ENCODE peak calls at places on chromosomes 11 and 22, in five cellular contexts. One of them, this sample, is unnamed.

GRCh38 chr11:128814856-128815705 is 52.0 kb downstream of the KCNJ1 start:
- DNase-seq in heart left ventricle: no peak
- DNase-seq in pancreas: no peak
- DNase-seq in neural progenitor cell: peak; percentile 94
- DNase-seq in astrocyte of the spinal cord: peak; percentile 73
- DNase-seq in this sample: peak; percentile 81

GRCh38 chr11:61912530-61912898 is 4.9 kb downstream of the RAB3IL1 start:
- DNase-seq in heart left ventricle: no peak
- DNase-seq in pancreas: no peak
- DNase-seq in neural progenitor cell: no peak
- DNase-seq in astrocyte of the spinal cord: no peak
- DNase-seq in this sample: no peak

GRCh38 chr11:17528181-17528691 is 16.0 kb downstream of the USH1C start:
- DNase-seq in heart left ventricle: no peak
- DNase-seq in pancreas: peak; percentile 52
- DNase-seq in neural progenitor cell: peak; percentile 83
- DNase-seq in astrocyte of the spinal cord: peak; percentile 19
- DNase-seq in this sample: no peak

GRCh38 chr22:49521787-49522224 is 305.9 kb downstream of the BRD1 start:
- DNase-seq in heart left ventricle: no peak
- DNase-seq in pancreas: no peak
- DNase-seq in neural progenitor cell: no peak
- DNase-seq in astrocyte of the spinal cord: no peak
- DNase-seq in this sample: no peak

GRCh38 chr11:28106351-28107043 is 1.5 kb downstream of the KIF18A start:
- DNase-seq in heart left ventricle: no peak
- DNase-seq in pancreas: no peak
- DNase-seq in neural progenitor cell: no peak
- DNase-seq in astrocyte of the spinal cord: no peak
- DNase-seq in this sample: no peak

GRCh38 chr11:125435461-125436238 is 60.4 kb downstream of the FEZ1 start:
- DNase-seq in heart left ventricle: no peak
- DNase-seq in pancreas: no peak
- DNase-seq in neural progenitor cell: no peak
- DNase-seq in astrocyte of the spinal cord: no peak
- DNase-seq in this sample: no peak

GRCh38 chr11:20762980-20763379 is 93.6 kb downstream of the NELL1 start:
- DNase-seq in heart left ventricle: no peak
- DNase-seq in pancreas: no peak
- DNase-seq in neural progenitor cell: no peak
- DNase-seq in astrocyte of the spinal cord: no peak
- DNase-seq in this sample: no peak

GRCh38 chr11:114129699-114130659 is 70.5 kb downstream of the ZBTB16 start:
- DNase-seq in heart left ventricle: no peak
- DNase-seq in pancreas: no peak
- DNase-seq in neural progenitor cell: peak; percentile 25
- DNase-seq in astrocyte of the spinal cord: no peak
- DNase-seq in this sample: no peak

GRCh38 chr22:45205624-45205925 is 35.1 kb downstream of the KIAA0930 start:
- DNase-seq in heart left ventricle: no peak
- DNase-seq in pancreas: peak; percentile 8
- DNase-seq in neural progenitor cell: no peak
- DNase-seq in astrocyte of the spinal cord: no peak
- DNase-seq in this sample: no peak

GRCh38 chr11:114774599-114775365 is 96.5 kb downstream of the NXPE2 start:
- DNase-seq in heart left ventricle: no peak
- DNase-seq in pancreas: no peak
- DNase-seq in neural progenitor cell: peak; percentile 88
- DNase-seq in astrocyte of the spinal cord: peak; percentile 51
- DNase-seq in this sample: no peak

GRCh38 chr22:49306632-49306975 is 521.1 kb downstream of the BRD1 start:
- DNase-seq in heart left ventricle: no peak
- DNase-seq in pancreas: no peak
- DNase-seq in neural progenitor cell: no peak
- DNase-seq in astrocyte of the spinal cord: no peak
- DNase-seq in this sample: no peak

GRCh38 chr11:64843971-64844329 is 503 bp downstream of the CDC42BPG start:
- DNase-seq in heart left ventricle: no peak
- DNase-seq in pancreas: no peak
- DNase-seq in neural progenitor cell: no peak
- DNase-seq in astrocyte of the spinal cord: no peak
- DNase-seq in this sample: no peak

GRCh38 chr11:74437441-74437840 is 29.9 kb downstream of the KCNE3 start:
- DNase-seq in heart left ventricle: no peak
- DNase-seq in pancreas: no peak
- DNase-seq in neural progenitor cell: no peak
- DNase-seq in astrocyte of the spinal cord: peak; percentile 50
- DNase-seq in this sample: no peak

GRCh38 chr22:17159504-17159951 is 451 bp upstream of the HDHD5 start:
- DNase-seq in heart left ventricle: peak; percentile 69
- DNase-seq in pancreas: no peak
- DNase-seq in neural progenitor cell: peak; percentile 50
- DNase-seq in astrocyte of the spinal cord: peak; percentile 56
- DNase-seq in this sample: peak; percentile 22

GRCh38 chr11:11170352-11171084 is 182.5 kb downstream of the CSNK2A3 start:
- DNase-seq in heart left ventricle: no peak
- DNase-seq in pancreas: no peak
- DNase-seq in neural progenitor cell: no peak
- DNase-seq in astrocyte of the spinal cord: no peak
- DNase-seq in this sample: no peak

GRCh38 chr22:41576877-41577276 is 12.8 kb downstream of the PMM1 start:
- DNase-seq in heart left ventricle: peak; percentile 75
- DNase-seq in pancreas: peak; percentile 57
- DNase-seq in neural progenitor cell: peak; percentile 86
- DNase-seq in astrocyte of the spinal cord: peak; percentile 53
- DNase-seq in this sample: no peak

GRCh38 chr11:102680945-102681344 is 24.6 kb downstream of the MMP27 start:
- DNase-seq in heart left ventricle: no peak
- DNase-seq in pancreas: no peak
- DNase-seq in neural progenitor cell: no peak
- DNase-seq in astrocyte of the spinal cord: no peak
- DNase-seq in this sample: no peak

GRCh38 chr11:19919050-19919561 is 206.5 kb downstream of the NAV2 start:
- DNase-seq in heart left ventricle: no peak
- DNase-seq in pancreas: peak; percentile 77
- DNase-seq in neural progenitor cell: no peak
- DNase-seq in astrocyte of the spinal cord: peak; percentile 99
- DNase-seq in this sample: peak; percentile 93

GRCh38 chr11:111945198-111945597 is 8.1 kb downstream of the DIXDC1 start:
- DNase-seq in heart left ventricle: no peak
- DNase-seq in pancreas: no peak
- DNase-seq in neural progenitor cell: no peak
- DNase-seq in astrocyte of the spinal cord: no peak
- DNase-seq in this sample: no peak

GRCh38 chr11:10305262-10305963 is 540 bp downstream of the ADM start:
- DNase-seq in heart left ventricle: peak; percentile 80
- DNase-seq in pancreas: peak; percentile 44
- DNase-seq in neural progenitor cell: peak; percentile 74
- DNase-seq in astrocyte of the spinal cord: peak; percentile 32
- DNase-seq in this sample: no peak

GRCh38 chr11:105799728-105800462 is 190.0 kb downstream of the GRIA4 start:
- DNase-seq in heart left ventricle: no peak
- DNase-seq in pancreas: no peak
- DNase-seq in neural progenitor cell: no peak
- DNase-seq in astrocyte of the spinal cord: no peak
- DNase-seq in this sample: no peak

GRCh38 chr22:25729595-25729994 is 12.4 kb upstream of the MYO18B start:
- DNase-seq in heart left ventricle: no peak
- DNase-seq in pancreas: no peak
- DNase-seq in neural progenitor cell: no peak
- DNase-seq in astrocyte of the spinal cord: no peak
- DNase-seq in this sample: no peak

GRCh38 chr22:34370711-34371110 is 450.4 kb upstream of the LARGE1 start:
- DNase-seq in heart left ventricle: no peak
- DNase-seq in pancreas: no peak
- DNase-seq in neural progenitor cell: no peak
- DNase-seq in astrocyte of the spinal cord: no peak
- DNase-seq in this sample: no peak

GRCh38 chr11:102430158-102430836 is 22.3 kb downstream of the TMEM123 start:
- DNase-seq in heart left ventricle: no peak
- DNase-seq in pancreas: no peak
- DNase-seq in neural progenitor cell: no peak
- DNase-seq in astrocyte of the spinal cord: peak; percentile 62
- DNase-seq in this sample: peak; percentile 14

GRCh38 chr11:33158596-33158995 is 2.7 kb downstream of the CSTF3 start:
- DNase-seq in heart left ventricle: no peak
- DNase-seq in pancreas: no peak
- DNase-seq in neural progenitor cell: no peak
- DNase-seq in astrocyte of the spinal cord: no peak
- DNase-seq in this sample: no peak

GRCh38 chr22:39175127-39176066 is 22.9 kb upstream of the CBX7 start:
- DNase-seq in heart left ventricle: no peak
- DNase-seq in pancreas: no peak
- DNase-seq in neural progenitor cell: no peak
- DNase-seq in astrocyte of the spinal cord: no peak
- DNase-seq in this sample: no peak

GRCh38 chr11:128860571-128861361 is 6.3 kb downstream of the KCNJ1 start:
- DNase-seq in heart left ventricle: no peak
- DNase-seq in pancreas: no peak
- DNase-seq in neural progenitor cell: no peak
- DNase-seq in astrocyte of the spinal cord: peak; percentile 11
- DNase-seq in this sample: no peak

GRCh38 chr11:125070699-125071254 is 7.7 kb downstream of the SLC37A2 start:
- DNase-seq in heart left ventricle: no peak
- DNase-seq in pancreas: peak; percentile 18
- DNase-seq in neural progenitor cell: no peak
- DNase-seq in astrocyte of the spinal cord: peak; percentile 31
- DNase-seq in this sample: no peak

GRCh38 chr11:19675397-19675796 is 37.2 kb upstream of the NAV2 start:
- DNase-seq in heart left ventricle: no peak
- DNase-seq in pancreas: no peak
- DNase-seq in neural progenitor cell: no peak
- DNase-seq in astrocyte of the spinal cord: no peak
- DNase-seq in this sample: no peak

GRCh38 chr11:19819148-19819547 is 106.5 kb downstream of the NAV2 start:
- DNase-seq in heart left ventricle: no peak
- DNase-seq in pancreas: no peak
- DNase-seq in neural progenitor cell: no peak
- DNase-seq in astrocyte of the spinal cord: no peak
- DNase-seq in this sample: no peak

DNA sequence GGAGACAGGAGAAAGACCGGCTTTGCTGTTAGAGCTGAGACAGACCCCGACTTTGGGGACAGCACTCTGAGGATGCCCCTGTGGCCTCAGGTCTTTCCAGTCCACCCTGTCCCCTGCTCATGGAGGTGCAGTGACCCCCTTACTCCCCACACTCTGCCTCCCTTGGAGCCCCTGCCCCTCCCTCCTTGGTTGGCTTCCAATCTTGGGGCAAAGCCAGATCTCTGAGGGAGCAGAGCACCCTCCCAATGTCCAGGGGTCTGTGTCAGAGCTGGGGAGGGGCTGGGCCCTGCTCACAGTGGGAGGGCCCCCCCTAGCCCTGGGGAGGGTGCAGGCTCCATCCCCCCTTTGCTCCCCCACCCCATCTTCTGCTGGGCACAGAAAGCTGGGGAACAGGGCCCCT is 50.0 kb downstream of the IGLL1 start:
- DNase-seq in heart left ventricle: peak; percentile 26
- DNase-seq in pancreas: no peak
- DNase-seq in neural progenitor cell: no peak
- DNase-seq in astrocyte of the spinal cord: no peak
- DNase-seq in this sample: no peak
- H3K4me3 ChIP-seq in heart left ventricle: no peak overlapping the region
- H3K4me3 ChIP-seq in pancreas: no peak overlapping the region
- H3K4me3 ChIP-seq in neural progenitor cell: no peak overlapping the region
- H3K4me3 ChIP-seq in astrocyte of the spinal cord: no peak overlapping the region
- H3K4me3 ChIP-seq in this sample: no peak overlapping the region

GRCh38 chr11:123454060-123454651 is 24.1 kb downstream of the GRAMD1B start:
- DNase-seq in heart left ventricle: no peak
- DNase-seq in pancreas: no peak
- DNase-seq in neural progenitor cell: no peak
- DNase-seq in astrocyte of the spinal cord: peak; percentile 58
- DNase-seq in this sample: no peak
- H3K4me3 ChIP-seq in heart left ventricle: no peak overlapping the region
- H3K4me3 ChIP-seq in pancreas: no peak overlapping the region
- H3K4me3 ChIP-seq in neural progenitor cell: no peak overlapping the region
- H3K4me3 ChIP-seq in astrocyte of the spinal cord: no peak overlapping the region
- H3K4me3 ChIP-seq in this sample: no peak overlapping the region

DNA sequence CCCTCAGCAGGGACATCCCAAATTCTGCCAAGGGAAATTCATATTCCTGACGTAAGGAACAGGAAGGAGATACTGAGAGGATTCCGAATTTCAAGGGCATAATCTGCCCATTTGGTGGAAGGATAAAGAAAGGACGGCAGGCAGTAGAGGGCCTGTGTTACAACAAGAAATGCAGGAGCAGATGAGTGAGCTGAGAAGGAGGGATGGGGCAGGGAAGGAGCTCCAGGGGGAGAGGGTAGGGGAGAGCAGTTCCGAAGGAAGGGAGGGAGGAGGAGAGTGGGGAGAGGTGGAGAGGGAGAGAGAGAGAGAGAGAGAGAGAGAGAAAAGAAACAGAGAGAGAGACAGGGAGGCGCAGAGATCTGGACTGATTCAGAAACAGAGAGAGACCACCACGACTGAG is 851 bp downstream of the OPCML start:
- DNase-seq in heart left ventricle: no peak
- DNase-seq in pancreas: no peak
- DNase-seq in neural progenitor cell: no peak
- DNase-seq in astrocyte of the spinal cord: no peak
- DNase-seq in this sample: no peak
- H3K4me3 ChIP-seq in heart left ventricle: no peak overlapping the region
- H3K4me3 ChIP-seq in pancreas: no peak overlapping the region
- H3K4me3 ChIP-seq in neural progenitor cell: peak overlapping the region; percentile 57
- H3K4me3 ChIP-seq in astrocyte of the spinal cord: no peak overlapping the region
- H3K4me3 ChIP-seq in this sample: no peak overlapping the region

GRCh38 chr22:20782601-20783299 is 8.8 kb downstream of the SERPIND1 start:
- DNase-seq in heart left ventricle: no peak
- DNase-seq in pancreas: no peak
- DNase-seq in neural progenitor cell: no peak
- DNase-seq in astrocyte of the spinal cord: no peak
- DNase-seq in this sample: no peak

GRCh38 chr22:20783300-20783673 is 9.4 kb downstream of the SERPIND1 start:
- DNase-seq in heart left ventricle: no peak
- DNase-seq in pancreas: no peak
- DNase-seq in neural progenitor cell: no peak
- DNase-seq in astrocyte of the spinal cord: no peak
- DNase-seq in this sample: no peak

GRCh38 chr22:20781272-20781990 is 7.5 kb downstream of the SERPIND1 start:
- DNase-seq in heart left ventricle: no peak
- DNase-seq in pancreas: no peak
- DNase-seq in neural progenitor cell: no peak
- DNase-seq in astrocyte of the spinal cord: no peak
- DNase-seq in this sample: no peak

GRCh38 chr22:20783844-20784723 is 10.2 kb downstream of the SERPIND1 start:
- DNase-seq in heart left ventricle: no peak
- DNase-seq in pancreas: no peak
- DNase-seq in neural progenitor cell: peak; percentile 62
- DNase-seq in astrocyte of the spinal cord: peak; percentile 70
- DNase-seq in this sample: no peak

DNA sequence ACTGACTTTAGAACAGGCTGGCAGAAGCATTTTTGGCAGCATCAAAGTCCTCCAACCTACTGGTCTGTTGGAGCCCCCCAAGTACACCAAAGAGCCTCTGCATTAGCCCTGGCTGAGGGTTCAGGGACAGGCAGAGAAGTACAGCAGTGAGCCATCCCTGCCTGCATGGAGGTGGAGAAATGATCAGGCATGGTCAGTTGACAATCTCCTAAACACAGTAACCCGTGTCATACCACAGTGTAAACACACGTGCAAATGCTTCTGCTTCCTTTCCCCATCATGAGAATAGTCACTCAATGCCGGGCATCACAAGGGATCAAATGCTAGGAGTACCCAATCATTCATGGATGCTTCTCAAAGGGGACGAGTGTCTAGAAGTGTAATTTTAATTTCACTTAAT is 8.2 kb downstream of the SERPIND1 start:
- DNase-seq in heart left ventricle: no peak
- DNase-seq in pancreas: no peak
- DNase-seq in neural progenitor cell: no peak
- DNase-seq in astrocyte of the spinal cord: no peak
- DNase-seq in this sample: no peak
- H3K4me3 ChIP-seq in heart left ventricle: no peak overlapping the region
- H3K4me3 ChIP-seq in pancreas: no peak overlapping the region
- H3K4me3 ChIP-seq in neural progenitor cell: no peak overlapping the region
- H3K4me3 ChIP-seq in astrocyte of the spinal cord: no peak overlapping the region
- H3K4me3 ChIP-seq in this sample: no peak overlapping the region